ENCODE peak calls at places on chromosomes 7 and 10, in five cellular contexts. I is brain microvascular endothelial cell, P is RWPE2, A is HepG2, H is GM23248. D is an unnamed sample. For H3K36me3, the result is how much of the 10 kb centered on the place peaks cover.

GRCh38 chr7:2521952-2522591 is 2.5 kb downstream of the LFNG start:
- DNase-seq in I (no peak), P (no peak), A (no peak), H (peak), D (no peak)

GRCh38 chr10:22103701-22104100 is 100.2 kb upstream of the DNAJC1 start:
- DNase-seq in I (no peak), P (no peak), A (no peak), H (peak), D (peak)

GRCh38 chr7:127066974-127067373 is 185.8 kb downstream of the GRM8 start:
- DNase-seq in I (no peak), P (no peak), A (peak), H (no peak), D (no peak)

GRCh38 chr7:106421181-106421762 is 136.5 kb upstream of the NAMPT start:
- DNase-seq in I (peak), P (no peak), A (no peak), H (peak), D (peak)

GRCh38 chr10:127402596-127403409 is 146.3 kb upstream of the NPS start:
- DNase-seq in I (no peak), P (no peak), A (no peak), H (no peak), D (no peak)

GRCh38 chr7:101212014-101212413 is 5.4 kb downstream of the PLOD3 start:
- DNase-seq in I (no peak), P (no peak), A (no peak), H (no peak), D (no peak)

GRCh38 chr10:73141603-73142002 is 26.2 kb downstream of the ECD start:
- DNase-seq in I (no peak), P (no peak), A (no peak), H (no peak), D (no peak)

GRCh38 chr10:118816471-118817168 is 61.9 kb upstream of the CACUL1 start:
- DNase-seq in I (no peak), P (no peak), A (no peak), H (no peak), D (no peak)

GRCh38 chr10:100755821-100756220 is 10.4 kb downstream of the PAX2 start:
- DNase-seq in I (no peak), P (no peak), A (no peak), H (no peak), D (no peak)

GRCh38 chr10:132407846-132408278 is 10.9 kb downstream of the PWWP2B start:
- DNase-seq in I (peak), P (peak), A (no peak), H (peak), D (peak)

GRCh38 chr10:50582061-50582460 is 41.7 kb downstream of the SGMS1 start:
- DNase-seq in I (no peak), P (no peak), A (no peak), H (peak), D (no peak)

GRCh38 chr10:17685227-17685840 is 41.4 kb downstream of the STAM start:
- DNase-seq in I (no peak), P (no peak), A (no peak), H (no peak), D (no peak)

GRCh38 chr7:10973942-10974716 is 457 bp downstream of the PHF14 start:
- DNase-seq in I (peak), P (no peak), A (peak), H (peak), D (peak)

GRCh38 chr10:115981056-115981455 is 291.9 kb downstream of the GFRA1 start:
- DNase-seq in I (no peak), P (no peak), A (no peak), H (peak), D (no peak)

GRCh38 chr10:89414146-89414878 is at the start of gene IFIT5:
- DNase-seq in I (peak), P (peak), A (peak), H (peak), D (peak)

GRCh38 chr7:146492017-146492416 is 375.4 kb downstream of the CNTNAP2 start:
- DNase-seq in I (no peak), P (no peak), A (no peak), H (no peak), D (no peak)

GRCh38 chr10:115417585-115418265 is 324.6 kb downstream of the ATRNL1 start:
- DNase-seq in I (peak), P (no peak), A (peak), H (peak), D (peak)

GRCh38 chr7:34133356-34133982 is 228.1 kb downstream of the BMPER start:
- DNase-seq in I (peak), P (no peak), A (no peak), H (peak), D (peak)

GRCh38 chr10:80357804-80358125 is 1.2 kb downstream of the DYDC2 start:
- DNase-seq in I (no peak), P (no peak), A (no peak), H (no peak), D (peak)

GRCh38 chr7:71933426-71933825 is 478.7 kb downstream of the CALN1 start:
- DNase-seq in I (no peak), P (no peak), A (no peak), H (no peak), D (no peak)

GRCh38 chr10:122197823-122198222 is 73.3 kb upstream of the BTBD16 start:
- DNase-seq in I (no peak), P (no peak), A (no peak), H (no peak), D (no peak)

GRCh38 chr7:140397784-140398750 is at the start of gene SLC37A3:
- DNase-seq in I (peak), P (peak), A (peak), H (peak), D (peak)

GRCh38 chr10:53646525-53646924 is 873.9 kb upstream of the MBL2 start:
- DNase-seq in I (no peak), P (no peak), A (no peak), H (no peak), D (no peak)

GRCh38 chr7:41046221-41046761 is 656.6 kb downstream of the INHBA start:
- DNase-seq in I (peak), P (no peak), A (no peak), H (no peak), D (peak)

GRCh38 chr10:89221919-89222318 is 14.8 kb upstream of the CH25H start:
- DNase-seq in I (no peak), P (no peak), A (no peak), H (no peak), D (no peak)

GRCh38 chr10:79215531-79215930 is 131.7 kb upstream of the PPIF start:
- DNase-seq in I (no peak), P (no peak), A (no peak), H (no peak), D (no peak)

GRCh38 chr10:82378146-82378545 is 503.2 kb downstream of the NRG3 start:
- DNase-seq in I (peak), P (no peak), A (no peak), H (peak), D (peak)

GRCh38 chr10:122068844-122069243 is 79.9 kb downstream of the TACC2 start:
- DNase-seq in I (no peak), P (no peak), A (no peak), H (no peak), D (no peak)

GRCh38 chr7:76282344-76283253 is 19.9 kb upstream of the HSPB1 start:
- DNase-seq in I (no peak), P (no peak), A (no peak), H (peak), D (no peak)

GRCh38 chr10:70424320-70424719 is 17.2 kb downstream of the NODAL start:
- DNase-seq in I (no peak), P (no peak), A (no peak), H (no peak), D (no peak)

GRCh38 chr10:94075521-94075920 is 81.8 kb downstream of the PLCE1 start:
- DNase-seq in I (no peak), P (no peak), A (no peak), H (no peak), D (no peak)

GRCh38 chr7:155001756-155002410 is 1.0 kb downstream of the PAXIP1 start:
- DNase-seq in I (no peak), P (no peak), A (no peak), H (peak), D (no peak)

GRCh38 chr7:27108390-27109127 is 6.1 kb upstream of the HOXA2 start:
- DNase-seq in I (no peak), P (no peak), A (no peak), H (peak), D (no peak)

GRCh38 chr7:26440253-26440992 is 148.8 kb downstream of the SNX10 start:
- DNase-seq in I (no peak), P (no peak), A (no peak), H (no peak), D (no peak)

GRCh38 chr7:149547126-149547525 is 49.5 kb upstream of the ZNF746 start:
- DNase-seq in I (no peak), P (no peak), A (no peak), H (no peak), D (no peak)
- H3K4me3 ChIP-seq in I (no peak), P (no peak), A (no peak), H (no peak), D (no peak)

DNA sequence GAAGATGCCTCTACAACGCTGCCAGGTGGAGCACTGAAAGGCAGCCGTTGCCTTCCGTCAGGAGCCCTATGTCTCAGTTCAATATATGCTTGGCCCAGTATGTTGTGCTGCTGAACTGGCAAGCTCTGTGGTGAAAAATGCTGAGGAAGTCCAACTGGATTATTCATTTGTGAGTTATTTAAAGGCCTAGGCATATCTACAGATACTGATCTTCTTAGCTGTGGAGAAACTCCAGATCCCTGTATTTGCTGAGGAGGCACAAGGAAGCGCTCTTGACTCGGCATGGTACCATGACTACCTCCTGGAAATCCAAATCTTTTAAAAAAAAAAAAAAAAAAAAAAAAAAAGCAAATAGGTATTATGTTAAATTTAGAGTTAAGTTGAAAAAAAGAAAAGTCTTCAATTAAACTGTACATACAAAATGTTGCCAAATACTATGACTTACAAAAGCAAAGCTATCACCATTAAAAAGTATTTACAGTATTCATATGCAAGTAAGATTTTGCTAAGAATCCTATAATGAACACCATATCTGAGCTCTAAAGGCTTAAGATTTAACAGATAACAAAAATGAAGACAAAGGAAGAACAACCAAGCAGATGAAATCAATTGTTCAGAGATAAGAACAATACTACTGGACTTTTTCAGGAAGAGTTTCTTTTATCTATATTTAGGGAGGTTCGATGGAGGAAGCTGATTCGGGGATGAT is 152.4 kb downstream of the GALNT11 start:
- DNase-seq in I (no peak), P (no peak), A (no peak), H (peak), D (no peak)
- H3K36me3 ChIP-seq in I (under half), P (half or more), A (under half), H (half or more), D (under half)

DNA sequence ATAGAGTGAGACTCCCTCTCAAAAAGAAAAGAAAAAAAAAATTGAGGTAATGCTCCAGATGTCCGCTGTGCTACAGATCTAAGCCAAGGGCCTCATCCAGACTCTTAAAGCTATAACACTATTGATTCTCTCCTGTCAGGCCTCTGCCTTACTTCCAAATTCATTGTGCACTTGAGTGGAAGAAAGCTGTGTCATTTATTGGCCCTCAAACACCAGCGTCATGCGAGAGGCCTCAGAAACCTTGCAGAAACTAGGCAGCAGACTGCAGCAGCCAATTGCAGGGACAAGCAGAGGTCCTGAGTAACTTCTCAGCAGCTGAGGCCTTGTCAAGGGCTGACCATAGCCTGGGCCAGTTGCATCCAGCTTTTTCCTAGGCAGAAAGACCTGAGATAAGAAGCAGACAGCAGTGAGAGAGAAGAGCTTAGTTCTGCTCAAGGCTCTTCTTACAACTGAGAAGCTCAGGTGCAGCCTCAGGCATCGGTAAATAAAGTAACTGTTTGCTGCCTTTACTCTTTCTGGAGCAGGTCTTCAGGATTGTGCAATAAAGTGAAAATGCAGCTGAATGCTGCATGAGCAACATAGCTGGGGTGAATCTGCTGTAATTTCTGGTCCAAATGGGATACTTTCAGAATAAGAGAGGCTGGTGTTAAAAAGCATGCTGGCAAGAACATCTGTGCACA is 181.9 kb upstream of the PFKP start:
- DNase-seq in I (no peak), P (no peak), A (no peak), H (no peak), D (no peak)
- H3K4me3 ChIP-seq in I (no peak), P (no peak), A (no peak), H (no peak), D (no peak)

GRCh38 chr7:64626557-64626956 is 39.4 kb upstream of the ZNF107 start:
- DNase-seq in I (no peak), P (no peak), A (no peak), H (no peak), D (no peak)

GRCh38 chr7:64628721-64629120 is 37.2 kb upstream of the ZNF107 start:
- DNase-seq in I (no peak), P (no peak), A (no peak), H (no peak), D (peak)

GRCh38 chr7:64630496-64630895 is 35.4 kb upstream of the ZNF107 start:
- DNase-seq in I (peak), P (no peak), A (peak), H (peak), D (no peak)

GRCh38 chr7:64626083-64626469 is 39.9 kb upstream of the ZNF107 start:
- DNase-seq in I (no peak), P (no peak), A (no peak), H (no peak), D (peak)

GRCh38 chr7:64628192-64628591 is 37.7 kb upstream of the ZNF107 start:
- DNase-seq in I (no peak), P (no peak), A (no peak), H (peak), D (peak)
- H3K36me3 ChIP-seq in I (under half), P (under half), A (under half), H (under half), D (under half)

DNA sequence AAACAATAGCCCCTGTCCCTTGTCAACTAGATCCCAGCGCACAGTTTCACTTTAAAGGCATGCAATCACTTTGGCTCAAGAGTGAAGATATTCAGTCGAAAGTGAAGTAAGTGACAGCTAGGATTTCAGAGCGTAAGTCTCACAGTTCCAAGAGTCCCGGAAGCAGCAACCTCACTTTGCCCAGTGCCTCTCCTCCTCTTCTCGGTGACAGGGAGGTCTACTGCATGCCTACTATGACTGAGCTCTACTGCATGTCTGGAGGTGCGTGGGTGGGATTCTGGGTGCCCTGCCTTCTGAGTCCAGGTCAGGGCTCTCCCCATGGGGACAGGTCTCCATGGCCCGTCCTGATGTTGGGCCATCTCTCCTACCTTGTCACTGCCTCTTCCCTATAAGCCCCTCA is 17.0 kb downstream of the PRKCQ start:
- DNase-seq in I (no peak), P (no peak), A (no peak), H (no peak), D (no peak)
- H3K4me3 ChIP-seq in I (no peak), P (no peak), A (no peak), H (no peak), D (no peak)

GRCh38 chr7:876077-876971 is at the start of gene GET4:
- DNase-seq in I (peak), P (peak), A (peak), H (peak), D (peak)

GRCh38 chr7:873367-874002 is 2.9 kb upstream of the GET4 start:
- DNase-seq in I (peak), P (peak), A (peak), H (peak), D (peak)

GRCh38 chr7:874036-874749 is 2.2 kb upstream of the GET4 start:
- DNase-seq in I (no peak), P (no peak), A (no peak), H (no peak), D (no peak)

GRCh38 chr7:875476-876076 is 778 bp upstream of the GET4 start:
- DNase-seq in I (no peak), P (peak), A (no peak), H (no peak), D (no peak)

DNA sequence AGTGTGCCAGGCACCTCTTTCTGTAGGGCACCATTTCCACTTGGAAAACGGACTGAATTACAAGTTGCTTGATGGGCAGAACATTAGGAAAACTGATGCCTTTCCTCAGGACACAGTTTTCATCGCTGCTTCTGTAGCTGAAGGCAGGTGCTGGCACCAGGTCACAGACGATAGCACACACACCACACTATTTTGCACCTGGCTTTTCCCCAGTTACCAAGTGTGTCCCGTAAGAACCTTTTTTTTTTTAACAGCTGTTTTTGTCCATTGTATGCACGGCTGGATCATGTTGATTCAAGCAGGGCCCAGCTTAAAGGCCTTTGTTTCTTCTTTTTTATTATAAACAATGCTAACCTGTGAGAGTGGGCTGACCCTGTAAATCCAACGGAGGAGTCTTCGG is 1.3 kb upstream of the GET4 start:
- DNase-seq in I (no peak), P (no peak), A (no peak), H (no peak), D (no peak)
- H3K36me3 ChIP-seq in I (under half), P (half or more), A (under half), H (under half), D (under half)